ENCODE peak calls at places on chromosomes 12 and 14, in six cellular contexts. Q, L, R, Z, S and G are unnamed samples.

GRCh38 chr14:42110167-42110566 is 503.5 kb downstream of the LRFN5 start:
- DNase-seq in Q (no peak), L (no peak), R (no peak), Z (no peak), S (peak), G (no peak)

GRCh38 chr14:67068246-67068645 is 121.0 kb upstream of the GARIN2 start:
- DNase-seq in Q (no peak), L (no peak), R (no peak), Z (no peak), S (no peak), G (no peak)

GRCh38 chr12:50055831-50056628 is 1.4 kb upstream of the ASIC1 start:
- DNase-seq in Q (no peak), L (peak), R (peak), Z (peak), S (no peak), G (peak)

GRCh38 chr12:107759410-107759809 is 1.5 kb downstream of the PRDM4 start:
- DNase-seq in Q (no peak), L (no peak), R (no peak), Z (peak), S (peak), G (no peak)

GRCh38 chr12:31206038-31206670 is 119.8 kb downstream of the SINHCAF start:
- DNase-seq in Q (no peak), L (no peak), R (no peak), Z (no peak), S (no peak), G (no peak)

GRCh38 chr12:60704171-60704914 is 1108.5 kb downstream of the SLC16A7 start:
- DNase-seq in Q (no peak), L (no peak), R (no peak), Z (no peak), S (no peak), G (no peak)

GRCh38 chr14:20327005-20327869 is 5.8 kb downstream of the CCNB1IP1 start:
- DNase-seq in Q (peak), L (no peak), R (no peak), Z (no peak), S (peak), G (no peak)

GRCh38 chr12:67370979-67371378 is 101.8 kb downstream of the CAND1 start:
- DNase-seq in Q (no peak), L (no peak), R (no peak), Z (no peak), S (no peak), G (no peak)

GRCh38 chr14:35758523-35759129 is 50.5 kb downstream of the RALGAPA1 start:
- DNase-seq in Q (no peak), L (no peak), R (no peak), Z (no peak), S (no peak), G (no peak)

GRCh38 chr14:57485635-57486034 is 8.0 kb downstream of the CCDC198 start:
- DNase-seq in Q (no peak), L (no peak), R (no peak), Z (no peak), S (no peak), G (peak)

GRCh38 chr14:73787760-73788508 is 63.7 kb upstream of the PTGR2 start:
- DNase-seq in Q (no peak), L (no peak), R (no peak), Z (no peak), S (no peak), G (no peak)

GRCh38 chr14:54722791-54723432 is 156.0 kb downstream of the SAMD4A start:
- DNase-seq in Q (no peak), L (no peak), R (no peak), Z (no peak), S (no peak), G (no peak)

GRCh38 chr12:126663304-126664094 is 1598.3 kb downstream of the AACS start:
- DNase-seq in Q (no peak), L (no peak), R (no peak), Z (no peak), S (no peak), G (no peak)

GRCh38 chr12:25017336-25017735 is 68.4 kb upstream of the BCAT1 start:
- DNase-seq in Q (no peak), L (no peak), R (no peak), Z (no peak), S (no peak), G (no peak)

GRCh38 chr12:81797100-81797499 is 38.0 kb upstream of the PPFIA2 start:
- DNase-seq in Q (no peak), L (no peak), R (no peak), Z (no peak), S (no peak), G (no peak)

GRCh38 chr12:85489194-85489593 is 209.2 kb downstream of the ALX1 start:
- DNase-seq in Q (no peak), L (no peak), R (no peak), Z (no peak), S (no peak), G (no peak)

GRCh38 chr12:85865905-85866304 is 8.2 kb upstream of the NTS start:
- DNase-seq in Q (no peak), L (no peak), R (no peak), Z (no peak), S (no peak), G (no peak)